ENCODE peak calls at places on chromosomes 3 and 15, in eight cellular contexts. C is activated CD4-positive, alpha-beta T cell treated with anti-CD3 and anti-CD28 coated beads for 4 hours; L is heart left ventricle; R is NCI-H187; F is epithelial cell of esophagus; O is LoVo; I is body of pancreas; J is ACHN. X is an unnamed sample.

GRCh38 chr15:39756806-39757522 is 25.7 kb downstream of the FSIP1 start:
- DNase-seq in C (peak; percentile 25), L (no peak), R (no peak), F (peak; percentile 74), O (peak; percentile 80), I (peak; percentile 39), J (peak; percentile 63), X (no peak)

GRCh38 chr3:16109929-16110328 is 64.6 kb upstream of the GALNT15 start:
- DNase-seq in C (no peak), L (no peak), R (no peak), F (no peak), O (no peak), I (no peak), J (no peak), X (no peak)

GRCh38 chr3:10213156-10213792 is 35.0 kb upstream of the TATDN2 start:
- DNase-seq in C (no peak), L (no peak), R (no peak), F (no peak), O (no peak), I (no peak), J (no peak), X (no peak)

GRCh38 chr15:39079296-39079834 is 501.5 kb upstream of the THBS1 start:
- DNase-seq in C (no peak), L (no peak), R (no peak), F (peak; percentile 90), O (peak; percentile 26), I (no peak), J (peak; percentile 73), X (peak; percentile 82)

GRCh38 chr3:145698252-145698651 is 462.7 kb downstream of the PLOD2 start:
- DNase-seq in C (no peak), L (no peak), R (no peak), F (peak; percentile 54), O (no peak), I (no peak), J (no peak), X (no peak)

GRCh38 chr15:76155742-76156141 is 96.0 kb downstream of the TMEM266 start:
- DNase-seq in C (no peak), L (no peak), R (no peak), F (no peak), O (no peak), I (no peak), J (no peak), X (no peak)

GRCh38 chr15:42152196-42152920 is 4.1 kb downstream of the PLA2G4F start:
- DNase-seq in C (no peak), L (peak; percentile 74), R (no peak), F (peak; percentile 67), O (no peak), I (no peak), J (no peak), X (no peak)

GRCh38 chr3:115975353-115975752 is 352.0 kb downstream of the GAP43 start:
- DNase-seq in C (no peak), L (no peak), R (no peak), F (peak; percentile 75), O (peak; percentile 1), I (no peak), J (peak; percentile 61), X (peak; percentile 12)

GRCh38 chr15:84600331-84600686 is 500 bp upstream of the ZSCAN2 start:
- DNase-seq in C (peak; percentile 59), L (peak; percentile 89), R (peak; percentile 73), F (peak; percentile 95), O (peak; percentile 91), I (peak; percentile 93), J (peak; percentile 77), X (peak; percentile 92)

GRCh38 chr3:137105277-137105977 is 147.6 kb downstream of the IL20RB start:
- DNase-seq in C (peak; percentile 14), L (no peak), R (peak; percentile 29), F (peak; percentile 55), O (peak; percentile 64), I (peak; percentile 31), J (peak; percentile 54), X (peak; percentile 29)

GRCh38 chr3:24344784-24345439 is 149.7 kb downstream of the THRB start:
- DNase-seq in C (no peak), L (no peak), R (no peak), F (no peak), O (no peak), I (no peak), J (no peak), X (no peak)

GRCh38 chr15:61038387-61038786 is 190.7 kb downstream of the RORA start:
- DNase-seq in C (no peak), L (no peak), R (no peak), F (peak; percentile 26), O (no peak), I (no peak), J (no peak), X (peak; percentile 12)

GRCh38 chr15:63909819-63910437 is 76.2 kb upstream of the HERC1 start:
- DNase-seq in C (no peak), L (no peak), R (no peak), F (no peak), O (no peak), I (peak; percentile 46), J (no peak), X (no peak)

GRCh38 chr15:43878466-43878865 is 51.7 kb downstream of the WDR76 start:
- DNase-seq in C (no peak), L (peak; percentile 57), R (no peak), F (no peak), O (no peak), I (no peak), J (no peak), X (no peak)

GRCh38 chr15:78996876-78997275 is 52.0 kb upstream of the CTSH start:
- DNase-seq in C (no peak), L (no peak), R (no peak), F (peak; percentile 25), O (peak; percentile 29), I (no peak), J (no peak), X (no peak)

GRCh38 chr3:194009019-194009418 is 126.9 kb upstream of the HES1 start:
- DNase-seq in C (no peak), L (no peak), R (no peak), F (no peak), O (no peak), I (no peak), J (no peak), X (no peak)

GRCh38 chr3:157746391-157746790 is 243.2 kb upstream of the VEPH1 start:
- DNase-seq in C (no peak), L (no peak), R (no peak), F (peak; percentile 1), O (no peak), I (no peak), J (no peak), X (no peak)

GRCh38 chr15:94230436-94230885 is 900 bp upstream of the MCTP2 start:
- DNase-seq in C (no peak), L (no peak), R (no peak), F (peak; percentile 46), O (no peak), I (no peak), J (no peak), X (no peak)

GRCh38 chr3:124276863-124277515 is 285.1 kb upstream of the ROPN1 start:
- DNase-seq in C (no peak), L (peak; percentile 43), R (no peak), F (no peak), O (no peak), I (no peak), J (no peak), X (no peak)

GRCh38 chr3:71208273-71209095 is 375.0 kb downstream of the FOXP1 start:
- DNase-seq in C (no peak), L (no peak), R (no peak), F (peak; percentile 41), O (peak; percentile 12), I (peak; percentile 54), J (no peak), X (peak; percentile 93)

GRCh38 chr3:127016461-127016860 is 33.5 kb downstream of the PLXNA1 start:
- DNase-seq in C (no peak), L (no peak), R (no peak), F (no peak), O (no peak), I (no peak), J (no peak), X (no peak)

GRCh38 chr15:78110096-78110495 is 17.7 kb downstream of the SH2D7 start:
- DNase-seq in C (no peak), L (no peak), R (no peak), F (no peak), O (no peak), I (no peak), J (no peak), X (no peak)

GRCh38 chr15:100190675-100191074 is 151.1 kb downstream of the ADAMTS17 start:
- DNase-seq in C (no peak), L (no peak), R (no peak), F (no peak), O (no peak), I (no peak), J (no peak), X (no peak)

X was measured in A549.